ENCODE peak calls at places on chromosomes 16 and 17, in six cellular contexts. P is mesenchymal stem cell, W is mesendoderm, V is neuronal stem cell, F is trophoblast cell, Z is H1. G is an unnamed sample. For H3K36me3, the result is how much of the 10 kb centered on the place peaks cover.

GRCh38 chr17:74542727-74543383 is 3.1 kb downstream of the CD300C start:
- DNase-seq in W (no peak), F (no peak), Z (no peak), V (no peak), P (no peak), G (no peak)

GRCh38 chr16:64242510-64242909 is 879.4 kb downstream of the CDH11 start:
- DNase-seq in V (no peak), W (no peak), Z (no peak), P (no peak), F (no peak), G (no peak)

GRCh38 chr17:32310927-32311568 is 30.9 kb downstream of the C17orf75 start:
- DNase-seq in F (no peak), Z (no peak), W (no peak), P (no peak), V (no peak), G (no peak)

GRCh38 chr16:7482028-7482427 is 149.4 kb downstream of the RBFOX1 start:
- DNase-seq in P (no peak), W (no peak), Z (no peak), F (no peak), V (no peak), G (no peak)

GRCh38 chr17:50146230-50146926 is 4.1 kb downstream of the PPP1R9B start:
- DNase-seq in W (no peak), V (no peak), Z (no peak), P (no peak), F (no peak), G (no peak)

GRCh38 chr16:57525761-57526160 is 10.6 kb downstream of the CCDC102A start:
- DNase-seq in V (no peak), Z (no peak), F (peak), P (no peak), W (no peak), G (no peak)

GRCh38 chr16:83113317-83113716 is 486.5 kb downstream of the CDH13 start:
- DNase-seq in W (peak), P (no peak), Z (peak), F (no peak), V (peak), G (peak)

GRCh38 chr16:57617604-57618111 is 10.8 kb upstream of the ADGRG1 start:
- DNase-seq in Z (peak), P (no peak), F (no peak), W (no peak), V (no peak), G (no peak)

GRCh38 chr16:89078172-89078571 is 15.5 kb upstream of the ACSF3 start:
- DNase-seq in Z (no peak), F (no peak), V (no peak), W (no peak), P (no peak), G (no peak)

GRCh38 chr17:4512156-4513112 is 13.8 kb downstream of the SPNS2 start:
- DNase-seq in P (no peak), Z (no peak), F (no peak), W (no peak), V (no peak), G (no peak)

GRCh38 chr17:27495460-27495859 is 39.2 kb downstream of the KSR1 start:
- DNase-seq in Z (no peak), F (no peak), V (no peak), W (no peak), P (no peak), G (no peak)

GRCh38 chr17:17851101-17851500 is 14.3 kb upstream of the SREBF1 start:
- DNase-seq in F (no peak), Z (no peak), W (no peak), V (no peak), P (no peak), G (no peak)

GRCh38 chr16:80718480-80719220 is 85.7 kb downstream of the CDYL2 start:
- DNase-seq in F (peak), P (no peak), V (no peak), W (peak), Z (no peak), G (peak)

DNA sequence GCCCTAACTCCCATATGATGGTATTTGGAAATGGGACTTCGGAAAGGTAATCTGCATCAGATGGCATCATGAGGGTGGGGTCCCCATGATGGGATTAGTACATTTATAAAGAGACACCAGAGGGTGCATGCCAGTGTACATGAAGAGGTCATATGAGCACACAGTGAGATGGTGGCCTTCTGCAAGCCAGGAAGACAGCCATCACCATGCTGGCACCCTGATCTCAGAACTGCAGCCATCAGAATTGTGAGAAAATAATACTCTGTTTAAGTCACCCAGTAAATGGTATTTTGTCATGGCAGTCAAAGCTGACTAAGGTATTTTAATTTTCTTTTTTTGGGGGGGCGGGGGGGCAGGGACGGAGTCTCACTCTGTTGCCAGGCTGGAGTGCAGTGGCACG is 47.1 kb upstream of the ABCA10 start:
- DNase-seq in V (no peak), W (no peak), P (no peak), F (peak), Z (no peak), G (no peak)
- H3K27ac ChIP-seq in V (no peak), W (no peak), P (no peak), F (no peak), Z (no peak), G (no peak)

GRCh38 chr17:57634713-57635465 is 110.2 kb downstream of the CCDC182 start:
- DNase-seq in W (no peak), V (no peak), P (no peak), Z (no peak), F (peak), G (peak)
- H3K36me3 ChIP-seq in W (under half), V (under half), P (under half), Z (under half), F (under half), G (under half)

GRCh38 chr17:42010898-42011516 is 6.2 kb downstream of the DNAJC7 start:
- DNase-seq in P (peak), W (peak), F (peak), V (no peak), Z (no peak), G (peak)
- H2AK5ac ChIP-seq in P (peak), W (no peak), F (no peak), V (no peak), Z (no peak), G (no peak)

GRCh38 chr17:63681530-63681929 is 18.4 kb downstream of the LIMD2 start:
- DNase-seq in V (no peak), F (no peak), W (no peak), Z (no peak), P (no peak), G (no peak)
- H3K27ac ChIP-seq in V (no peak), F (peak), W (no peak), Z (no peak), P (no peak), G (no peak)

DNA sequence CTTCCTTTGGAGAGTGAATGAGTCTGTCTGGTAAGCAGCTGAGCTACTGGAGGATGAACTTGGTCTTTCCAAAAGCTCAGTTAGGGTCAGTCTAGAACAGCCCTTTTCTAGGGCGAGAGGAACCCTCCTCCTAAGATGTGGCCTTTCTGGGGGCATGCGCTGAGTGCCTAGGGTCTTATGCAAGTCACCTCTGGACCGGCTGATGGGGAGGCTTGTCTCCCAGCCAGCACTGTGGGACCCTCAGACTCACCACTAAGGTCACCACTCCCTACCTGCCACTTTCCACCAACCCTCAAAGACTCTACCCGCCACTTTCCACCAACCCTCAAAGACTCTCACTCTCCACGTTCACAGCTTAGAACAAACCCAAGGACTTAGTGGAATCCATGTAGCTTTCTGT is 26.8 kb downstream of the LMF1 start:
- DNase-seq in P (no peak), W (no peak), V (no peak), F (no peak), Z (no peak), G (no peak)
- H3K36me3 ChIP-seq in P (under half), W (under half), V (under half), F (under half), Z (under half), G (under half)

GRCh38 chr17:57876866-57877237 is 27.0 kb upstream of the MRPS23 start:
- DNase-seq in Z (no peak), V (no peak), P (no peak), W (no peak), F (peak), G (no peak)

GRCh38 chr17:57875109-57876022 is 25.5 kb upstream of the MRPS23 start:
- DNase-seq in V (peak), W (peak), P (peak), F (peak), Z (peak), G (peak)

GRCh38 chr17:57877803-57878202 is 28.0 kb upstream of the MRPS23 start:
- DNase-seq in V (no peak), F (no peak), W (no peak), Z (no peak), P (peak), G (no peak)

GRCh38 chr17:57874434-57875108 is 24.7 kb upstream of the MRPS23 start:
- DNase-seq in P (peak), Z (peak), W (peak), F (no peak), V (peak), G (peak)

GRCh38 chr17:57876023-57876865 is 26.4 kb upstream of the MRPS23 start:
- DNase-seq in V (no peak), F (no peak), W (no peak), P (no peak), Z (no peak), G (peak)
- H2AK5ac ChIP-seq in V (peak), F (peak), W (peak), P (peak), Z (peak), G (peak)

DNA sequence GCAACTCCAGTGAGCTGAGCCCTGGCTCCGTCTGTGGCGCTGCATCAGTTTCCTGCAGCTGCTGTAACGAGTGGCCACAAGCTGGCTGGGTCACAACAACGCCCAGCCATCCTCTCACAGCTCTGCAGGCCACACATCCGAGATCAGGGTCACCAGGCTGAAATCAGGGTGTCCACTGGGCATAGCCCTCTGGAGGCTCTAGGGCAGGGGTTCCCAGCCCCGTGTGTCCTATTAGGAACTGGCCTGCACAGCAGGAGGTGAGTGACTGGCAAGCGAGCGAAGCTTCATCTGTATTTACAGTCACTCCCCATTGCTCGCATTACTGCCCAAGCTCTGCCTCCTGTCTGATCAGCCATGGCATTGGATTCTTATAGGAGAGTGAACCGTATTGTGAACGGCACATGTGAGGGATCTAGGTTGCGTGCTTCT is 176.3 kb downstream of the SEC14L1 start:
- DNase-seq in Z (no peak), P (peak), V (no peak), W (no peak), F (no peak), G (no peak)
- H3K27ac ChIP-seq in Z (no peak), P (peak), V (no peak), W (no peak), F (no peak), G (no peak)

GRCh38 chr17:64437944-64438525 is 10.9 kb upstream of the MILR1 start:
- DNase-seq in Z (no peak), P (no peak), W (no peak), F (no peak), V (no peak), G (no peak)
- H3K36me3 ChIP-seq in Z (under half), P (under half), W (under half), F (under half), V (under half), G (under half)

G was measured in IMR-90.